ENCODE peak calls at places on chromosomes 4 and X, in four cellular contexts. One of them, this sample, is unnamed.

GRCh38 chrX:129955682-129956081 is 26.8 kb upstream of the BCORL1 start:
- DNase-seq in memory B cell: no peak
- DNase-seq in dermis blood vessel endothelial cell: no peak
- DNase-seq in CD4-positive, CD25-positive, alpha-beta regulatory T cell: no peak
- DNase-seq in this sample: no peak

GRCh38 chrX:136055651-136056221 is 70.5 kb downstream of the SLC9A6 start:
- DNase-seq in CD4-positive, CD25-positive, alpha-beta regulatory T cell: no peak
- DNase-seq in memory B cell: no peak
- DNase-seq in dermis blood vessel endothelial cell: peak
- DNase-seq in this sample: no peak

GRCh38 chrX:130793966-130794365 is 109.0 kb downstream of the ENOX2 start:
- DNase-seq in memory B cell: no peak
- DNase-seq in dermis blood vessel endothelial cell: peak
- DNase-seq in CD4-positive, CD25-positive, alpha-beta regulatory T cell: no peak
- DNase-seq in this sample: no peak

GRCh38 chr4:57043304-57044251 is 64.9 kb downstream of the POLR2B start:
- DNase-seq in CD4-positive, CD25-positive, alpha-beta regulatory T cell: no peak
- DNase-seq in memory B cell: no peak
- DNase-seq in dermis blood vessel endothelial cell: peak
- DNase-seq in this sample: no peak

GRCh38 chrX:123884809-123885408 is 25.1 kb downstream of the XIAP start:
- DNase-seq in dermis blood vessel endothelial cell: peak
- DNase-seq in memory B cell: no peak
- DNase-seq in CD4-positive, CD25-positive, alpha-beta regulatory T cell: peak
- DNase-seq in this sample: no peak

GRCh38 chr4:53767503-53767902 is 176.2 kb upstream of the LNX1 start:
- DNase-seq in dermis blood vessel endothelial cell: peak
- DNase-seq in CD4-positive, CD25-positive, alpha-beta regulatory T cell: no peak
- DNase-seq in memory B cell: no peak
- DNase-seq in this sample: no peak

GRCh38 chr4:956531-957230 is 16.7 kb downstream of the DGKQ start:
- DNase-seq in dermis blood vessel endothelial cell: no peak
- DNase-seq in memory B cell: no peak
- DNase-seq in CD4-positive, CD25-positive, alpha-beta regulatory T cell: no peak
- DNase-seq in this sample: no peak

GRCh38 chrX:132384301-132384700 is 104.5 kb downstream of the MBNL3 start:
- DNase-seq in CD4-positive, CD25-positive, alpha-beta regulatory T cell: no peak
- DNase-seq in memory B cell: no peak
- DNase-seq in dermis blood vessel endothelial cell: no peak
- DNase-seq in this sample: no peak

GRCh38 chrX:41066391-41066790 is 18.9 kb upstream of the USP9X start:
- DNase-seq in memory B cell: no peak
- DNase-seq in dermis blood vessel endothelial cell: no peak
- DNase-seq in CD4-positive, CD25-positive, alpha-beta regulatory T cell: no peak
- DNase-seq in this sample: no peak

GRCh38 chr4:48191758-48192157 is 57.7 kb upstream of the TXK start:
- DNase-seq in CD4-positive, CD25-positive, alpha-beta regulatory T cell: no peak
- DNase-seq in memory B cell: no peak
- DNase-seq in dermis blood vessel endothelial cell: no peak
- DNase-seq in this sample: no peak

GRCh38 chr4:111854494-111855087 is 290.7 kb upstream of the FAM241A start:
- DNase-seq in dermis blood vessel endothelial cell: peak
- DNase-seq in memory B cell: no peak
- DNase-seq in CD4-positive, CD25-positive, alpha-beta regulatory T cell: peak
- DNase-seq in this sample: no peak

GRCh38 chrX:10512258-10512657 is 108.1 kb downstream of the MID1 start:
- DNase-seq in dermis blood vessel endothelial cell: peak
- DNase-seq in memory B cell: no peak
- DNase-seq in CD4-positive, CD25-positive, alpha-beta regulatory T cell: no peak
- DNase-seq in this sample: no peak

GRCh38 chr4:109294006-109294405 is 8.5 kb downstream of the COL25A1 start:
- DNase-seq in CD4-positive, CD25-positive, alpha-beta regulatory T cell: peak
- DNase-seq in memory B cell: no peak
- DNase-seq in dermis blood vessel endothelial cell: peak
- DNase-seq in this sample: no peak

GRCh38 chr4:128287871-128288688 is 467 bp upstream of the PGRMC2 start:
- DNase-seq in CD4-positive, CD25-positive, alpha-beta regulatory T cell: peak
- DNase-seq in dermis blood vessel endothelial cell: peak
- DNase-seq in memory B cell: peak
- DNase-seq in this sample: peak

GRCh38 chr4:30605616-30606015 is 114.6 kb upstream of the PCDH7 start:
- DNase-seq in CD4-positive, CD25-positive, alpha-beta regulatory T cell: no peak
- DNase-seq in memory B cell: no peak
- DNase-seq in dermis blood vessel endothelial cell: no peak
- DNase-seq in this sample: no peak

GRCh38 chr4:17698116-17698515 is 83.3 kb downstream of the FAM184B start:
- DNase-seq in CD4-positive, CD25-positive, alpha-beta regulatory T cell: no peak
- DNase-seq in dermis blood vessel endothelial cell: no peak
- DNase-seq in memory B cell: no peak
- DNase-seq in this sample: no peak

GRCh38 chrX:24396236-24396929 is 35.9 kb downstream of the SUPT20HL1 start:
- DNase-seq in dermis blood vessel endothelial cell: no peak
- DNase-seq in memory B cell: no peak
- DNase-seq in CD4-positive, CD25-positive, alpha-beta regulatory T cell: no peak
- DNase-seq in this sample: no peak

This sample was measured in central memory CD8-positive, alpha-beta T cell.